ENCODE peak calls at places on chromosome 9, in five cellular contexts. Y is PC-3, D is upper lobe of right lung, K is adrenal gland, E is pancreas. M is an unnamed sample.
A peak's percentile ranks its signal among the peaks of the same experiment; 100 is the strongest.

GRCh38 chr9:31259824-31260223 is 1124.6 kb upstream of the ACO1 start:
- DNase-seq in Y (no peak), D (no peak), K (no peak), E (no peak), M (no peak)

GRCh38 chr9:14768561-14769234 is 46.2 kb upstream of the CER1 start:
- DNase-seq in Y (peak; percentile 79), D (no peak), K (peak; percentile 45), E (peak; percentile 25), M (peak; percentile 21)

GRCh38 chr9:93945400-93946337 is 9.5 kb downstream of the BARX1 start:
- DNase-seq in Y (no peak), D (no peak), K (no peak), E (no peak), M (no peak)

GRCh38 chr9:36149197-36149596 is 12.7 kb downstream of the GLIPR2 start:
- DNase-seq in Y (no peak), D (no peak), K (peak; percentile 49), E (no peak), M (no peak)

GRCh38 chr9:135524130-135524861 is 3.1 kb downstream of the LCN1 start:
- DNase-seq in Y (peak; percentile 7), D (peak; percentile 57), K (peak; percentile 52), E (no peak), M (no peak)

GRCh38 chr9:27703591-27703990 is 130.3 kb upstream of the C9orf72 start:
- DNase-seq in Y (no peak), D (no peak), K (no peak), E (no peak), M (no peak)

GRCh38 chr9:38057416-38058195 is 11.4 kb downstream of the SHB start:
- DNase-seq in Y (no peak), D (no peak), K (no peak), E (peak; percentile 54), M (no peak)

GRCh38 chr9:131976157-131976740 is 103.4 kb downstream of the MED27 start:
- DNase-seq in Y (no peak), D (no peak), K (no peak), E (no peak), M (no peak)

GRCh38 chr9:37432020-37432419 is 9.5 kb downstream of the GRHPR start:
- DNase-seq in Y (no peak), D (no peak), K (peak; percentile 50), E (no peak), M (no peak)

GRCh38 chr9:36401179-36401740 is 1.2 kb upstream of the RNF38 start:
- DNase-seq in Y (peak; percentile 69), D (no peak), K (peak; percentile 79), E (no peak), M (peak; percentile 78)

GRCh38 chr9:98255064-98255577 is 328 bp downstream of the TBC1D2 start:
- DNase-seq in Y (peak; percentile 26), D (peak; percentile 70), K (peak; percentile 52), E (no peak), M (peak; percentile 37)

GRCh38 chr9:114299286-114300152 is 23.4 kb upstream of the ORM1 start:
- DNase-seq in Y (no peak), D (peak; percentile 54), K (no peak), E (peak; percentile 4), M (peak; percentile 7)

GRCh38 chr9:128995791-128996190 is 32.3 kb downstream of the SH3GLB2 start:
- DNase-seq in Y (no peak), D (peak; percentile 6), K (no peak), E (no peak), M (no peak)

GRCh38 chr9:123378028-123378427 is 22.0 kb downstream of the CRB2 start:
- DNase-seq in Y (no peak), D (no peak), K (no peak), E (no peak), M (no peak)

GRCh38 chr9:135716045-135716444 is 14.1 kb downstream of the KCNT1 start:
- DNase-seq in Y (no peak), D (no peak), K (no peak), E (no peak), M (no peak)

GRCh38 chr9:111036068-111036789 is 2.0 kb downstream of the LPAR1 start:
- DNase-seq in Y (peak; percentile 67), D (peak; percentile 80), K (peak; percentile 24), E (peak; percentile 43), M (peak; percentile 87)

GRCh38 chr9:4293293-4293931 is 6.5 kb downstream of the GLIS3 start:
- DNase-seq in Y (peak; percentile 81), D (no peak), K (no peak), E (no peak), M (no peak)

GRCh38 chr9:15430920-15431844 is 8.5 kb downstream of the SNAPC3 start:
- DNase-seq in Y (no peak), D (no peak), K (peak; percentile 34), E (no peak), M (peak; percentile 25)

GRCh38 chr9:97983524-97984187 is 515 bp downstream of the ANP32B start:
- DNase-seq in Y (peak; percentile 9), D (peak; percentile 86), K (peak; percentile 60), E (no peak), M (peak; percentile 71)

GRCh38 chr9:136226680-136227410 is 18.8 kb downstream of the QSOX2 start:
- DNase-seq in Y (no peak), D (no peak), K (no peak), E (no peak), M (no peak)

GRCh38 chr9:2320126-2320525 is 301.5 kb upstream of the VLDLR start:
- DNase-seq in Y (no peak), D (no peak), K (no peak), E (no peak), M (no peak)

GRCh38 chr9:126609711-126610388 is 3.9 kb upstream of the LMX1B start:
- DNase-seq in Y (no peak), D (peak; percentile 59), K (no peak), E (no peak), M (no peak)
- H3K27me3 ChIP-seq in Y (peaks cover 35% of the 10 kb centered on the region), D (peaks cover 78% of the 10 kb centered on the region), K (peaks cover 45% of the 10 kb centered on the region), E (no peaks in the 10 kb centered on the region), M (no peaks in the 10 kb centered on the region)

DNA sequence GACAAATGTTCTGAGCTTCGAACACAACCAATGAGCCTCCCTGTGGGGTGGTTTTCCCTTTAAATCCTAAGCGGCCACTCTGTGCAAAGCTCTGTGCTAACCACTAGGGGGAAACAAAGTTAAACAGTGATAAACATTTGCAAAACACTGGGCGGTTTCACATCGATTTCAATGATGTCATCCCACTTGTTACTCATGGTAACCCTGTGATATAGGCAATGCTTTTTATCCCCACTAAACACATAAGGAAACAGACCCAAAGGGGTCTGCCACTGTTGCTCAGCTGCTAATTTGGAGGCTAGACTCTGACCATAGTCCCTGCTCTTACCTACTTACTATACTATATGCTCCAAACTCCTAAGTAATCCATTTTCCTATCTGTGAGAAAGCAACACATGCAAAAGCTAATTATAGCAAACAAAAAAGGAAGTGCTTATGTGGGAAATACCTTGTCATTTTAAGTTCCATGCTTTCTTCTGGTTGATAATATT is 57.3 kb downstream of the PTPN3 start:
- DNase-seq in Y (peak; percentile 80), D (no peak), K (peak; percentile 74), E (peak; percentile 78), M (peak; percentile 50)
- H3K27me3 ChIP-seq in Y (no peaks in the 10 kb centered on the region), D (peaks cover 10% of the 10 kb centered on the region), K (no peaks in the 10 kb centered on the region), E (no peaks in the 10 kb centered on the region), M (no peaks in the 10 kb centered on the region)

GRCh38 chr9:81694541-81694940 is 5.2 kb upstream of the TLE1 start:
- DNase-seq in Y (no peak), D (no peak), K (no peak), E (no peak), M (no peak)
- H3K27me3 ChIP-seq in Y (no peaks in the 10 kb centered on the region), D (no peaks in the 10 kb centered on the region), K (no peaks in the 10 kb centered on the region), E (no peaks in the 10 kb centered on the region), M (no peaks in the 10 kb centered on the region)

GRCh38 chr9:126672634-126673284 is 59.0 kb downstream of the LMX1B start:
- DNase-seq in Y (no peak), D (no peak), K (no peak), E (no peak), M (no peak)

GRCh38 chr9:126670270-126670669 is 56.5 kb downstream of the LMX1B start:
- DNase-seq in Y (no peak), D (no peak), K (no peak), E (no peak), M (no peak)

GRCh38 chr9:126671983-126672382 is 58.3 kb downstream of the LMX1B start:
- DNase-seq in Y (no peak), D (no peak), K (no peak), E (no peak), M (no peak)

GRCh38 chr9:126669108-126669507 is 55.4 kb downstream of the LMX1B start:
- DNase-seq in Y (no peak), D (no peak), K (no peak), E (no peak), M (no peak)

GRCh38 chr9:126671381-126671831 is 57.7 kb downstream of the LMX1B start:
- DNase-seq in Y (no peak), D (no peak), K (no peak), E (no peak), M (peak; percentile 25)
- H3K27me3 ChIP-seq in Y (no peaks in the 10 kb centered on the region), D (peaks cover 84% of the 10 kb centered on the region), K (peaks cover 28% of the 10 kb centered on the region), E (no peaks in the 10 kb centered on the region), M (no peaks in the 10 kb centered on the region)

GRCh38 chr9:124551472-124552339 is 44.5 kb upstream of the NR5A1 start:
- DNase-seq in Y (peak; percentile 64), D (peak; percentile 67), K (peak; percentile 71), E (peak; percentile 33), M (peak; percentile 67)
- H3K27me3 ChIP-seq in Y (no peaks in the 10 kb centered on the region), D (no peaks in the 10 kb centered on the region), K (no peaks in the 10 kb centered on the region), E (no peaks in the 10 kb centered on the region), M (no peaks in the 10 kb centered on the region)

M was measured in testis.